ENCODE peak calls at places on chromosomes 4 and X, in eight cellular contexts. S is Calu3, M is GM13976, O is fibroblast of lung, U is NB4, H is psoas muscle, A is esophagus muscularis mucosa, J is HFF-Myc. Z is an unnamed sample.
A peak's percentile ranks its signal among the peaks of the same experiment; 100 is the strongest.

GRCh38 chr4:5539584-5539983 is 168.8 kb downstream of the EVC2 start:
- DNase-seq in H (no peak), U (no peak), M (no peak), S (no peak), A (no peak), O (no peak), J (no peak), Z (no peak)

GRCh38 chrX:118717703-118718391 is 9.6 kb upstream of the IL13RA1 start:
- DNase-seq in O (no peak), H (no peak), J (no peak), M (no peak), A (no peak), U (peak; percentile 91), S (no peak), Z (no peak)

GRCh38 chr4:129545599-129546278 is 449.8 kb downstream of the C4orf33 start:
- DNase-seq in H (peak; percentile 65), S (peak; percentile 61), A (no peak), U (peak; percentile 63), O (peak; percentile 43), J (no peak), M (no peak), Z (peak; percentile 31)

GRCh38 chrX:80285131-80285773 is 135.0 kb upstream of the TENT5D start:
- DNase-seq in A (no peak), J (no peak), U (peak; percentile 32), S (peak; percentile 55), M (no peak), H (no peak), O (no peak), Z (no peak)

GRCh38 chr4:8553958-8554357 is 26.2 kb upstream of the GPR78 start:
- DNase-seq in O (no peak), A (no peak), H (no peak), M (no peak), U (no peak), J (no peak), S (no peak), Z (no peak)

GRCh38 chr4:145132521-145133098 is 34.5 kb downstream of the ABCE1 start:
- DNase-seq in O (peak; percentile 42), A (no peak), M (peak; percentile 49), J (no peak), S (no peak), U (peak; percentile 32), H (no peak), Z (peak; percentile 19)

GRCh38 chr4:166421556-166422156 is 548.6 kb downstream of the TLL1 start:
- DNase-seq in O (peak; percentile 88), M (no peak), H (no peak), J (no peak), U (no peak), S (no peak), A (no peak), Z (peak; percentile 84)

GRCh38 chr4:10783351-10783750 is 98.8 kb upstream of the CLNK start:
- DNase-seq in M (no peak), O (peak; percentile 86), A (no peak), S (no peak), J (peak; percentile 10), U (no peak), H (no peak), Z (peak; percentile 79)

GRCh38 chr4:95256108-95256835 is 292.5 kb downstream of the UNC5C start:
- DNase-seq in A (no peak), U (no peak), M (no peak), O (no peak), S (no peak), H (no peak), J (no peak), Z (no peak)

GRCh38 chr4:107838763-107839162 is 14.0 kb downstream of the SGMS2 start:
- DNase-seq in J (no peak), S (no peak), U (no peak), H (no peak), O (no peak), M (no peak), A (no peak), Z (no peak)

DNA sequence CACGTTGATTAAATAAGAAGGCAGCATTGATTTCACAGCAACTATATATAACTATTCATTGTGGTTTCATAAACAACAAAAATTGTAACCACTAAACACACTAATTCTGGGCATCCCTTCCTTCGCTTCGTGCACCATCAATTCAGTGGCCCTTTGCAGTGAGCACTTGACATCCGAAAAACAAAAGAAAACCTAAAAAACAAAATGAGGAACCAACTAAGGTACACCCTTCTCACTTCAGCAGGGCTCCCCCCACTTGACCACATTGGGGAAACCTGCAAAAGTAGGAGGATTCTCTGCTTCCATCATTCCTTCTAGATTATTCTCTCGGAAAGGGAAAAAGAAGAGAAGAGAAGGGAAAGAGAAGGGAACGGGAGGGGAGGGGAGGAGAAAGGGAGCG is 28.3 kb downstream of the NBDY start:
- DNase-seq in H (no peak), O (no peak), A (no peak), J (no peak), S (no peak), M (no peak), U (no peak), Z (no peak)
- TF ChIP-seq CTCF in H (no peak), O (no peak), A (no peak), J (no peak), S (no peak), M (no peak), U (no peak), Z (no peak)

GRCh38 chrX:138761380-138761779 is 49.9 kb upstream of the FGF13 start:
- DNase-seq in U (no peak), H (no peak), A (no peak), M (no peak), S (no peak), J (no peak), O (no peak), Z (no peak)

GRCh38 chrX:138759217-138759943 is 47.9 kb upstream of the FGF13 start:
- DNase-seq in U (no peak), A (no peak), O (no peak), M (no peak), S (no peak), J (no peak), H (no peak), Z (no peak)

GRCh38 chrX:138754861-138755260 is 43.3 kb upstream of the FGF13 start:
- DNase-seq in A (no peak), U (no peak), O (peak; percentile 63), J (no peak), S (no peak), M (no peak), H (no peak), Z (peak; percentile 47)

GRCh38 chrX:138756234-138756633 is 44.7 kb upstream of the FGF13 start:
- DNase-seq in H (peak; percentile 51), J (no peak), M (no peak), A (no peak), O (peak; percentile 78), U (peak; percentile 2), S (peak; percentile 2), Z (peak; percentile 69)
- TF ChIP-seq CTCF in H (peak; percentile 46), J (no peak), M (no peak), A (no peak), O (peak; percentile 26), U (no peak), S (no peak), Z (peak; percentile 35)

GRCh38 chrX:9729161-9729885 is 36.3 kb downstream of the GPR143 start:
- DNase-seq in U (no peak), M (no peak), S (no peak), O (no peak), J (no peak), A (no peak), H (no peak), Z (no peak)

GRCh38 chrX:9730078-9730477 is 35.6 kb downstream of the GPR143 start:
- DNase-seq in A (no peak), J (no peak), H (no peak), S (no peak), O (no peak), M (no peak), U (no peak), Z (no peak)

GRCh38 chrX:9728271-9728670 is 37.4 kb downstream of the GPR143 start:
- DNase-seq in S (no peak), A (no peak), J (no peak), O (no peak), U (peak; percentile 18), H (no peak), M (no peak), Z (no peak)

DNA sequence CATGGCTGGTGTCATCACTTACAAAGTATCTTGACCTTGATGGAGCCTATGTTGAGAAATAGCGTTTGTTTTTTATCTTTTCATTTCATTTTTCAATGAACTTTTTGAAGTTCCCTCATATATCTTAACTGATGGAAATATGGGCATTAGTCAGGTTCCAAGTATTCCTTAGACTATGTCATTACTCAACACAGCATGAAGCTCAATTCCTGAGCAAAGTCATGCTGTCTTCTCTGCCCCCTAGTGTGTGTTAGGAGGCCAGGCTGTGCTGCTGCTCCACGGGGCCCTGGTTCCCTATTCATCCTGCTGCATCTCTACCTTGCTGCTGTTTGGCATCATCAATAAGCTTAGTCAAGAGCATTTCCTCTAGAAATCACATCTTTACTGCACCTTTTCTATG is 40.9 kb downstream of the GPR143 start:
- DNase-seq in H (no peak), J (no peak), O (peak; percentile 15), A (no peak), U (no peak), M (no peak), S (no peak), Z (peak; percentile 2)
- TF ChIP-seq CTCF in H (no peak), J (no peak), O (no peak), A (no peak), U (no peak), M (no peak), S (no peak), Z (no peak)

GRCh38 chrX:135740683-135741149 is 27.3 kb downstream of the CT45A3 start:
- DNase-seq in H (no peak), M (peak; percentile 61), O (no peak), A (no peak), J (no peak), S (peak; percentile 47), U (peak; percentile 62), Z (no peak)
- TF ChIP-seq CTCF in H (peak; percentile 6), M (peak; percentile 49), O (peak; percentile 30), A (no peak), J (peak; percentile 53), S (no peak), U (peak; percentile 51), Z (peak; percentile 8)

GRCh38 chr4:57501715-57502114 is 391.5 kb upstream of the IGFBP7 start:
- DNase-seq in O (peak; percentile 88), J (no peak), U (no peak), H (no peak), S (no peak), A (no peak), M (no peak), Z (peak; percentile 85)

GRCh38 chr4:57504139-57504538 is 394.0 kb upstream of the IGFBP7 start:
- DNase-seq in A (no peak), M (no peak), U (no peak), S (no peak), J (no peak), O (no peak), H (no peak), Z (no peak)

GRCh38 chr4:57499786-57500185 is 389.6 kb upstream of the IGFBP7 start:
- DNase-seq in H (no peak), A (no peak), U (peak; percentile 74), S (no peak), M (no peak), J (no peak), O (peak; percentile 34), Z (peak; percentile 23)
- TF ChIP-seq CTCF in H (no peak), A (no peak), U (peak; percentile 21), S (no peak), M (no peak), J (no peak), O (no peak), Z (no peak)

Z was measured in astrocyte.